ENCODE peak calls at places on chromosome 14, in four cellular contexts. One of them, this sample, is unnamed. For H3K4me1, the result is how much of the 10 kb centered on the place peaks cover.

GRCh38 chr14:26233126-26233525 is 364.7 kb downstream of the NOVA1 start:
- DNase-seq in IMR-90: no peak
- DNase-seq in right lobe of liver: no peak
- DNase-seq in body of pancreas: no peak
- DNase-seq in this sample: no peak

GRCh38 chr14:88251650-88252049 is 71.4 kb downstream of the KCNK10 start:
- DNase-seq in body of pancreas: no peak
- DNase-seq in IMR-90: no peak
- DNase-seq in right lobe of liver: no peak
- DNase-seq in this sample: no peak

GRCh38 chr14:49134940-49135339 is 451.2 kb downstream of the RPS29 start:
- DNase-seq in right lobe of liver: no peak
- DNase-seq in body of pancreas: no peak
- DNase-seq in IMR-90: no peak
- DNase-seq in this sample: no peak

GRCh38 chr14:70816525-70816924 is 7.2 kb upstream of the MAP3K9 start:
- DNase-seq in right lobe of liver: no peak
- DNase-seq in IMR-90: no peak
- DNase-seq in body of pancreas: no peak
- DNase-seq in this sample: no peak

GRCh38 chr14:91284791-91285548 is 40.5 kb upstream of the GPR68 start:
- DNase-seq in body of pancreas: no peak
- DNase-seq in right lobe of liver: no peak
- DNase-seq in IMR-90: no peak
- DNase-seq in this sample: no peak

GRCh38 chr14:71594828-71595227 is 337.4 kb upstream of the RGS6 start:
- DNase-seq in IMR-90: peak
- DNase-seq in right lobe of liver: no peak
- DNase-seq in body of pancreas: no peak
- DNase-seq in this sample: no peak

GRCh38 chr14:103281496-103282231 is 52.4 kb upstream of the EIF5 start:
- DNase-seq in IMR-90: peak
- DNase-seq in body of pancreas: no peak
- DNase-seq in right lobe of liver: peak
- DNase-seq in this sample: no peak

GRCh38 chr14:74979029-74979428 is 23.6 kb upstream of the PGF start:
- DNase-seq in right lobe of liver: no peak
- DNase-seq in IMR-90: no peak
- DNase-seq in body of pancreas: no peak
- DNase-seq in this sample: no peak

GRCh38 chr14:38524636-38525403 is 268.9 kb upstream of the CLEC14A start:
- DNase-seq in IMR-90: no peak
- DNase-seq in body of pancreas: no peak
- DNase-seq in right lobe of liver: no peak
- DNase-seq in this sample: no peak

GRCh38 chr14:79568566-79568965 is 642.7 kb downstream of the DIO2 start:
- DNase-seq in right lobe of liver: no peak
- DNase-seq in body of pancreas: no peak
- DNase-seq in IMR-90: no peak
- DNase-seq in this sample: no peak

GRCh38 chr14:55514819-55515470 is 65.1 kb upstream of the KTN1 start:
- DNase-seq in right lobe of liver: no peak
- DNase-seq in body of pancreas: no peak
- DNase-seq in IMR-90: peak
- DNase-seq in this sample: no peak

GRCh38 chr14:65101631-65102440 is 481 bp downstream of the MAX start:
- DNase-seq in right lobe of liver: peak
- DNase-seq in body of pancreas: no peak
- DNase-seq in IMR-90: no peak
- DNase-seq in this sample: no peak

GRCh38 chr14:97603201-97603600 is 806.0 kb downstream of the VRK1 start:
- DNase-seq in body of pancreas: no peak
- DNase-seq in right lobe of liver: no peak
- DNase-seq in IMR-90: no peak
- DNase-seq in this sample: no peak

GRCh38 chr14:52950410-52950897 is 396 bp downstream of the FERMT2 start:
- DNase-seq in body of pancreas: peak
- DNase-seq in IMR-90: peak
- DNase-seq in right lobe of liver: peak
- DNase-seq in this sample: no peak

GRCh38 chr14:59566725-59567124 is 9.9 kb downstream of the CCDC175 start:
- DNase-seq in right lobe of liver: no peak
- DNase-seq in IMR-90: no peak
- DNase-seq in body of pancreas: no peak
- DNase-seq in this sample: no peak

GRCh38 chr14:92495041-92495440 is 18.5 kb upstream of the RIN3 start:
- DNase-seq in right lobe of liver: no peak
- DNase-seq in IMR-90: peak
- DNase-seq in body of pancreas: no peak
- DNase-seq in this sample: no peak

GRCh38 chr14:50312734-50313054 is 570 bp downstream of the DMAC2L start:
- DNase-seq in body of pancreas: no peak
- DNase-seq in right lobe of liver: no peak
- DNase-seq in IMR-90: no peak
- DNase-seq in this sample: no peak

GRCh38 chr14:50531595-50532501 is 521 bp downstream of the MAP4K5 start:
- DNase-seq in right lobe of liver: peak
- DNase-seq in IMR-90: peak
- DNase-seq in body of pancreas: peak
- DNase-seq in this sample: peak

GRCh38 chr14:69261761-69262331 is 1.9 kb downstream of the GALNT16 start:
- DNase-seq in right lobe of liver: no peak
- DNase-seq in IMR-90: peak
- DNase-seq in body of pancreas: no peak
- DNase-seq in this sample: no peak

GRCh38 chr14:106459971-106460730 is 933.8 kb downstream of the TMEM121 start:
- DNase-seq in right lobe of liver: no peak
- DNase-seq in body of pancreas: no peak
- DNase-seq in IMR-90: no peak
- DNase-seq in this sample: no peak

GRCh38 chr14:63922696-63923421 is 70.1 kb downstream of the SYNE2 start:
- DNase-seq in body of pancreas: peak
- DNase-seq in IMR-90: peak
- DNase-seq in right lobe of liver: no peak
- DNase-seq in this sample: no peak

GRCh38 chr14:26730929-26731618 is 133.2 kb upstream of the NOVA1 start:
- DNase-seq in body of pancreas: no peak
- DNase-seq in right lobe of liver: peak
- DNase-seq in IMR-90: peak
- DNase-seq in this sample: no peak

GRCh38 chr14:69316449-69317391 is 56.8 kb downstream of the GALNT16 start:
- DNase-seq in right lobe of liver: no peak
- DNase-seq in IMR-90: peak
- DNase-seq in body of pancreas: no peak
- DNase-seq in this sample: peak

GRCh38 chr14:98886982-98887381 is 385.0 kb downstream of the BCL11B start:
- DNase-seq in body of pancreas: no peak
- DNase-seq in right lobe of liver: no peak
- DNase-seq in IMR-90: no peak
- DNase-seq in this sample: no peak

GRCh38 chr14:105894125-105894977 is 368.0 kb downstream of the TMEM121 start:
- DNase-seq in right lobe of liver: peak
- DNase-seq in body of pancreas: no peak
- DNase-seq in IMR-90: no peak
- DNase-seq in this sample: no peak

GRCh38 chr14:74915826-74916225 is 7.2 kb downstream of the RPS6KL1 start:
- DNase-seq in IMR-90: no peak
- DNase-seq in body of pancreas: no peak
- DNase-seq in right lobe of liver: no peak
- DNase-seq in this sample: no peak

GRCh38 chr14:69318241-69318640 is 58.3 kb downstream of the GALNT16 start:
- DNase-seq in body of pancreas: no peak
- DNase-seq in right lobe of liver: no peak
- DNase-seq in IMR-90: peak
- DNase-seq in this sample: no peak

GRCh38 chr14:53412819-53413664 is 259.9 kb upstream of the DDHD1 start:
- DNase-seq in body of pancreas: no peak
- DNase-seq in IMR-90: no peak
- DNase-seq in right lobe of liver: no peak
- DNase-seq in this sample: no peak

GRCh38 chr14:104505085-104506074 is 74.2 kb upstream of the C14orf180 start:
- DNase-seq in IMR-90: no peak
- DNase-seq in body of pancreas: no peak
- DNase-seq in right lobe of liver: no peak
- DNase-seq in this sample: no peak

GRCh38 chr14:55430024-55430690 is 10.3 kb downstream of the TBPL2 start:
- DNase-seq in IMR-90: peak
- DNase-seq in body of pancreas: peak
- DNase-seq in right lobe of liver: no peak
- DNase-seq in this sample: peak

GRCh38 chr14:104135904-104136471 is 2.4 kb upstream of the KIF26A start:
- DNase-seq in body of pancreas: no peak
- DNase-seq in IMR-90: no peak
- DNase-seq in right lobe of liver: peak
- DNase-seq in this sample: no peak

GRCh38 chr14:104266643-104267575 is 128.5 kb downstream of the KIF26A start:
- DNase-seq in right lobe of liver: peak
- DNase-seq in body of pancreas: peak
- DNase-seq in IMR-90: no peak
- DNase-seq in this sample: no peak

GRCh38 chr14:21059842-21060589 is 2.4 kb downstream of the RNASE8 start:
- DNase-seq in IMR-90: no peak
- DNase-seq in body of pancreas: no peak
- DNase-seq in right lobe of liver: no peak
- DNase-seq in this sample: no peak

GRCh38 chr14:100728962-100729361 is 2.3 kb downstream of the DLK1 start:
- DNase-seq in IMR-90: no peak
- DNase-seq in right lobe of liver: no peak
- DNase-seq in body of pancreas: no peak
- DNase-seq in this sample: no peak

GRCh38 chr14:100727565-100728240 is 1.0 kb downstream of the DLK1 start:
- DNase-seq in right lobe of liver: no peak
- DNase-seq in IMR-90: no peak
- DNase-seq in body of pancreas: no peak
- DNase-seq in this sample: no peak

GRCh38 chr14:100725587-100726387 is 905 bp upstream of the DLK1 start:
- DNase-seq in body of pancreas: no peak
- DNase-seq in IMR-90: no peak
- DNase-seq in right lobe of liver: no peak
- DNase-seq in this sample: no peak

GRCh38 chr14:100726467-100726811 is 253 bp upstream of the DLK1 start:
- DNase-seq in IMR-90: no peak
- DNase-seq in right lobe of liver: no peak
- DNase-seq in body of pancreas: no peak
- DNase-seq in this sample: no peak

DNA sequence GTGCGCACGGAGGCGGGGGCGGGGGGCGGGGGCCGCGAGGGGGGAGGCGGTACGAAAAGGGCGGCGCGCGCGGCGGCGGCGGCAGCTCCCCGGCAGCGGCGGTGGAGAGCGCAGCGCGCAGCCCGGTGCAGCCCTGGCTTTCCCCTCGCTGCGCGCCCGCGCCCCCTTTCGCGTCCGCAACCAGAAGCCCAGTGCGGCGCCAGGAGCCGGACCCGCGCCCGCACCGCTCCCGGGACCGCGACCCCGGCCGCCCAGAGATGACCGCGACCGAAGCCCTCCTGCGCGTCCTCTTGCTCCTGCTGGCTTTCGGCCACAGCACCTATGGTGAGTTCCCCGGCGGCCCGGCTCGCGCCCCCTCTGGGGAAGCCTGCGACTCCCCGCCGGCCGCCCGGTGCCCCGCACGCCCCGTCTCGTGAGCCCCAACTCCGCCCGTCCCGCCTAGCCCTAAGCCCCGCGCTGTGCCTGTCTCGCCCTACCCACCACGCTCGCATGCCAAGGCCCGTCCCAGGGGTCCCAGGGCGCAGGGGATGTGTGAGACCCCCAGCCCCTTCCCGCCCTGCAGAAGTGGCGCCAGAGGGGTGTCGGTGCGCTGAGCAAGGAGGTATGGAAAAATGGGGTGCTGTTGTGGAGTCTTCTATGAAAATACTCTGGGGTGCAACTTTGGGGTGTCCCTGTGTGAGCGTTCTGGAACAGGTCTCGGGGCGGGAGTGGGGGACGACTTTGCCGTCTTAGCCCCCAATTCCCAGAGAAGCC is at the start of gene DLK1:
- DNase-seq in right lobe of liver: no peak
- DNase-seq in IMR-90: no peak
- DNase-seq in body of pancreas: no peak
- DNase-seq in this sample: no peak
- H3K4me3 ChIP-seq in right lobe of liver: no peak
- H3K4me3 ChIP-seq in IMR-90: no peak
- H3K4me3 ChIP-seq in body of pancreas: no peak
- H3K4me3 ChIP-seq in this sample: no peak

GRCh38 chr14:32470161-32470705 is 141.1 kb downstream of the AKAP6 start:
- DNase-seq in body of pancreas: no peak
- DNase-seq in IMR-90: peak
- DNase-seq in right lobe of liver: no peak
- DNase-seq in this sample: no peak
- H3K4me1 ChIP-seq in body of pancreas: under half
- H3K4me1 ChIP-seq in IMR-90: under half
- H3K4me1 ChIP-seq in right lobe of liver: under half
- H3K4me1 ChIP-seq in this sample: under half

GRCh38 chr14:100306256-100306505 is at the start of gene SLC25A29:
- DNase-seq in IMR-90: no peak
- DNase-seq in body of pancreas: no peak
- DNase-seq in right lobe of liver: no peak
- DNase-seq in this sample: no peak
- TF ChIP-seq POLR2A in IMR-90: peak
- TF ChIP-seq POLR2A in body of pancreas: no peak
- TF ChIP-seq POLR2A in right lobe of liver: peak
- TF ChIP-seq POLR2A in this sample: peak

GRCh38 chr14:37403656-37404055 is 191.4 kb downstream of the FOXA1 start:
- DNase-seq in body of pancreas: no peak
- DNase-seq in IMR-90: no peak
- DNase-seq in right lobe of liver: no peak
- DNase-seq in this sample: no peak

GRCh38 chr14:37411079-37411735 is 183.8 kb downstream of the FOXA1 start:
- DNase-seq in IMR-90: no peak
- DNase-seq in right lobe of liver: no peak
- DNase-seq in body of pancreas: no peak
- DNase-seq in this sample: no peak

GRCh38 chr14:37401093-37401492 is 194.0 kb downstream of the FOXA1 start:
- DNase-seq in body of pancreas: no peak
- DNase-seq in right lobe of liver: no peak
- DNase-seq in IMR-90: no peak
- DNase-seq in this sample: no peak

GRCh38 chr14:37406095-37406494 is 189.0 kb downstream of the FOXA1 start:
- DNase-seq in IMR-90: no peak
- DNase-seq in body of pancreas: no peak
- DNase-seq in right lobe of liver: no peak
- DNase-seq in this sample: no peak
- H3K4me3 ChIP-seq in IMR-90: no peak
- H3K4me3 ChIP-seq in body of pancreas: no peak
- H3K4me3 ChIP-seq in right lobe of liver: no peak
- H3K4me3 ChIP-seq in this sample: no peak

This sample was measured in tibial nerve.